ENCODE peak calls at places on chromosomes 5 and 9, in seven cellular contexts. E is fibroblast of lung; R is CD8-positive, alpha-beta memory T cell; F is gastrocnemius medialis; H is astrocyte; L is lung; N is mesendoderm. X is an unnamed sample. For H3K4me1, the result is how much of the 10 kb centered on the place peaks cover.

GRCh38 chr9:89466451-89467277 is 31.2 kb downstream of the SEMA4D start:
- DNase-seq in E (no peak), R (no peak), F (no peak), H (no peak), L (no peak), N (no peak), X (no peak)

GRCh38 chr9:79686381-79687130 is 114.8 kb downstream of the TLE4 start:
- DNase-seq in E (peak), R (no peak), F (peak), H (peak), L (no peak), N (peak), X (no peak)

GRCh38 chr5:153629027-153629426 is 138.6 kb downstream of the GRIA1 start:
- DNase-seq in E (peak), R (no peak), F (no peak), H (peak), L (peak), N (peak), X (no peak)

GRCh38 chr5:169956756-169957155 is 23.5 kb downstream of the INSYN2B start:
- DNase-seq in E (no peak), R (no peak), F (no peak), H (no peak), L (no peak), N (no peak), X (no peak)

GRCh38 chr5:96256795-96257470 is 176.1 kb downstream of the PCSK1 start:
- DNase-seq in E (peak), R (no peak), F (no peak), H (peak), L (no peak), N (peak), X (no peak)

GRCh38 chr9:88531920-88532319 is 3.1 kb upstream of the NXNL2 start:
- DNase-seq in E (no peak), R (no peak), F (no peak), H (peak), L (no peak), N (peak), X (no peak)

GRCh38 chr5:122077451-122078115 is 476 bp downstream of the LOX start:
- DNase-seq in E (no peak), R (no peak), F (no peak), H (no peak), L (no peak), N (peak), X (no peak)

GRCh38 chr5:132675936-132676689 is 2.3 kb downstream of the IL4 start:
- DNase-seq in E (no peak), R (no peak), F (no peak), H (no peak), L (no peak), N (no peak), X (no peak)

GRCh38 chr5:108588323-108588722 is 159.4 kb upstream of the FER start:
- DNase-seq in E (no peak), R (no peak), F (no peak), H (no peak), L (no peak), N (no peak), X (no peak)

GRCh38 chr5:132496631-132497487 is 6.3 kb upstream of the IRF1 start:
- DNase-seq in E (peak), R (no peak), F (peak), H (peak), L (peak), N (peak), X (peak)

GRCh38 chr9:110069326-110070248 is 138.4 kb downstream of the C9orf152 start:
- DNase-seq in E (peak), R (no peak), F (no peak), H (peak), L (peak), N (no peak), X (no peak)

GRCh38 chr5:116626272-116626723 is 51.7 kb upstream of the SEMA6A start:
- DNase-seq in E (peak), R (no peak), F (peak), H (peak), L (peak), N (no peak), X (no peak)

GRCh38 chr5:75048457-75048953 is 3.9 kb downstream of the GCNT4 start:
- DNase-seq in E (no peak), R (no peak), F (no peak), H (peak), L (no peak), N (no peak), X (no peak)

GRCh38 chr9:81414836-81415235 is 274.5 kb downstream of the TLE1 start:
- DNase-seq in E (no peak), R (no peak), F (no peak), H (no peak), L (no peak), N (no peak), X (no peak)

GRCh38 chr9:107597743-107598217 is 108.2 kb upstream of the KLF4 start:
- DNase-seq in E (no peak), R (no peak), F (no peak), H (no peak), L (no peak), N (peak), X (no peak)

GRCh38 chr5:123125172-123125508 is 36.1 kb downstream of the PRDM6 start:
- DNase-seq in E (peak), R (no peak), F (no peak), H (peak), L (no peak), N (no peak), X (no peak)

GRCh38 chr9:93630806-93631411 is 54.5 kb downstream of the PHF2 start:
- DNase-seq in E (no peak), R (no peak), F (no peak), H (no peak), L (no peak), N (no peak), X (no peak)

GRCh38 chr5:114361724-114362196 is at the start of gene KCNN2:
- DNase-seq in E (peak), R (no peak), F (peak), H (peak), L (peak), N (peak), X (no peak)

GRCh38 chr9:101536938-101537337 is 3.3 kb downstream of the RNF20 start:
- DNase-seq in E (peak), R (no peak), F (no peak), H (peak), L (no peak), N (peak), X (no peak)

GRCh38 chr9:75087824-75088645 is at the start of the genes NMRK1 and OSTF1:
- DNase-seq in E (peak), R (peak), F (peak), H (peak), L (peak), N (peak), X (peak)

GRCh38 chr9:75088646-75089368 is 493 bp downstream of the OSTF1 start:
- DNase-seq in E (peak), R (no peak), F (peak), H (peak), L (peak), N (peak), X (no peak)

GRCh38 chr9:75089369-75089766 is 1.1 kb downstream of the OSTF1 start:
- DNase-seq in E (no peak), R (no peak), F (no peak), H (no peak), L (no peak), N (no peak), X (no peak)

GRCh38 chr9:75087279-75087823 is 604 bp downstream of the NMRK1 start:
- DNase-seq in E (peak), R (peak), F (peak), H (peak), L (peak), N (peak), X (no peak)

DNA sequence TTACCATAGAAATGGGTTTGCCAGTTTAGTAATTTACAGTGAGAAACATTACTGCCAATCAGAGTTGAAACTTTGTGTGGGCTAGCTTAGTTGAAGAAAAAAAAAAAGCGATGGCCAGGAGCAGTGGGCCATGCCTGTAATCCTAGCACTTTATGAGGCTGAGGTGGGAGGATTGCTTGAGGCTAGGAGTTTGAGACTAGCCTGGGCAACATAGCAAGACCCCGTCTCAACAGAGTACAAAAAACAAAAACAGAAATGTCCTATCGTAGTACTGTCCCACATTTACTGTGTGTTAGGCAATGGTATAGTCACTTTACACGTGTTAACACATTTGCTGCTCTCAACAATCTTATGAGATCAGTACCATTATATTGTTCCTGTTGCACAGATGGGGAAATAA is 2.3 kb downstream of the OSTF1 start:
- DNase-seq in E (no peak), R (no peak), F (no peak), H (no peak), L (no peak), N (no peak), X (no peak)
- H3K4me1 ChIP-seq in E (under half), R (half or more), F (under half), H (under half), L (under half), N (under half), X (half or more)

GRCh38 chr5:29213475-29213874 is 1980.0 kb upstream of the CDH6 start:
- DNase-seq in E (no peak), R (no peak), F (no peak), H (no peak), L (no peak), N (no peak), X (no peak)

GRCh38 chr5:29218829-29219228 is 1974.7 kb upstream of the CDH6 start:
- DNase-seq in E (no peak), R (no peak), F (no peak), H (no peak), L (no peak), N (peak), X (no peak)

GRCh38 chr5:29218138-29218537 is 1975.3 kb upstream of the CDH6 start:
- DNase-seq in E (no peak), R (no peak), F (no peak), H (no peak), L (no peak), N (peak), X (no peak)

DNA sequence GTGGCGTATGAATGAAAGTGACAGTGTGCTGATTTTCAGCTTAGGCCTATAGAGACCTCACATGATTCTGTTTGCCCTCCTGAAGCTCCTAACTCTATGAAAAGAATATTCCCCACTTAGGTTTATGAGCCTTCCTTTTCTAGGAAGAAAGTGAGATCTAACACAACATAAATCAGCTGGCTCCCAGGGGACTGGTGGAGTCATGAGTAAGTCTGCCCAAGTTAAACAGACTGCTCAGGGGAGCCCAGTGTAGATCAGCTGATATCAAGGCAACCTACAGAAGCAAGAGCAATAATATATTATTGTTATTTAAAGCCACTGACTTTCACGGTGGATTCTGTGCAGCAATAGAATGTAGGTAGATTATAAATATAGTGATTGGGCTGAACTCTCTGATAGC is 1978.7 kb upstream of the CDH6 start:
- DNase-seq in E (no peak), R (no peak), F (no peak), H (no peak), L (no peak), N (no peak), X (no peak)
- H3K27ac ChIP-seq in E (no peak), R (no peak), F (no peak), H (no peak), L (no peak), N (no peak), X (no peak)

DNA sequence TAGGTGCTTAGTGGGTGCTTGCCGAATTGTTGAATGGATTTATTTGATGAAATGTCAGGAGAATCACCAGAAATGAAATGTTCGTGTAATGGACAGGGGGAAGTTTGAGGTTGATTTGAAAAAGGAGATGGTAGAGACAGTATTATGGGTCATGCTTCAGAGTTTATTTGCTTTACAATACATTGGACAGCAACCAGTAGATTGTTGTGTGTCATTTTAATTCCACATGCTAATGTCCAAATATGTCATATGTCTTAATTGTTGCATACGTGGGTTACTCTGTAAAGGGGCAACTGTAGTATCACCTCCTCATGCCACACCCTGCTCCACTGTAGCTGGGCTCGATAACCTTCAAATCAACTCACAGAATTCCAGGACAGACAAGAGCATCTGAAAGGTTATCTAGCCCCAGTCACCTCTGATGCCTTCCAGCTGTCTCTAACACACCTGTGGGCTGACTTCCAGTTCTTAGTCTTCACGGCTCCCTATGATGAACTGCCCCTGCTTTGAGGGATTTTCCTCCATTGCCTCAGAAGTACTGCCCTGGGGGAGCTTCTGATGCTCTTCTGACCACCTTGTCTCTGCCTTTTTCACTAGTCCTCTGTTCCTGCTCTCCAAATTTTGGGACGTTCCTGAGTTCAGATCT is 1.7 kb downstream of the PDCD1LG2 start:
- DNase-seq in E (peak), R (no peak), F (no peak), H (no peak), L (no peak), N (no peak), X (no peak)
- H3K4me3 ChIP-seq in E (peak), R (no peak), F (peak), H (peak), L (no peak), N (no peak), X (no peak)

DNA sequence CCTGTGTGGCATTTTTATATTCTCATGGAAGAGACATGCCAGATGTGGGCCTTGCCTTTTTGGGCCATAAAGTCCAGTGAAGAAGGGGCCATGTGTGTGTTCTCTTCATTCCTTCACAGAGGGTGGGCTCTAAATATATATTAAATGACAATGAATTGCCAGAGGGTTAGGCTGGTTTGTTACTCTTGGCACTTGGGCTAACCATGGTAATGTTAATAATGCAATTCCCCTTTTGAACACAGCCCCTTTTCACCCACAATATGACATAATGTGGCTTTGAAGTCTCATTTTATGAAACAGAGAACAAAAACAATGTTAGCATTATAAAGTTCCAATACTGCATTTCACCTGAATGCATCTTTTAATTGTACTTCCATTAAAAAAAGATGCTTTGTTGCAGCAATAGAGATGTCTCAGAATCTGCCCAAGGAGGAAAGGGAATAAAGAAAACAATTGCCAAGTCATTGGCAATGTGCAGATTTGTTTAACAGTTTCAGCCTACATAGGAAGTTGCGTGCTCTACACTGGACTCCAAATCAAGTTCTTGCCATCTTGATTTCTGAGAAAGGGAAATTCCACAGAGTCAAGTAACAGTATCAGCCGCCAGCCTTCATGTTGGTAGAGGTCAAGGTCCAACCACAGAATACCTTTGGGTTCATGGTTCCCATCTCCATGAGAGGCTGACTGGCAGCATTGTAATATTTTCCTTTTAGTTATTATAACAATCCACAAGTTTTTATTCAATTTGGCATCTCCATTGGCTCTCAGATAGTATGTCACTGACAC is 141.9 kb downstream of the SLC12A2 start:
- DNase-seq in E (no peak), R (no peak), F (no peak), H (no peak), L (no peak), N (no peak), X (no peak)
- H3K4me1 ChIP-seq in E (under half), R (under half), F (under half), H (under half), L (under half), N (under half), X (under half)

DNA sequence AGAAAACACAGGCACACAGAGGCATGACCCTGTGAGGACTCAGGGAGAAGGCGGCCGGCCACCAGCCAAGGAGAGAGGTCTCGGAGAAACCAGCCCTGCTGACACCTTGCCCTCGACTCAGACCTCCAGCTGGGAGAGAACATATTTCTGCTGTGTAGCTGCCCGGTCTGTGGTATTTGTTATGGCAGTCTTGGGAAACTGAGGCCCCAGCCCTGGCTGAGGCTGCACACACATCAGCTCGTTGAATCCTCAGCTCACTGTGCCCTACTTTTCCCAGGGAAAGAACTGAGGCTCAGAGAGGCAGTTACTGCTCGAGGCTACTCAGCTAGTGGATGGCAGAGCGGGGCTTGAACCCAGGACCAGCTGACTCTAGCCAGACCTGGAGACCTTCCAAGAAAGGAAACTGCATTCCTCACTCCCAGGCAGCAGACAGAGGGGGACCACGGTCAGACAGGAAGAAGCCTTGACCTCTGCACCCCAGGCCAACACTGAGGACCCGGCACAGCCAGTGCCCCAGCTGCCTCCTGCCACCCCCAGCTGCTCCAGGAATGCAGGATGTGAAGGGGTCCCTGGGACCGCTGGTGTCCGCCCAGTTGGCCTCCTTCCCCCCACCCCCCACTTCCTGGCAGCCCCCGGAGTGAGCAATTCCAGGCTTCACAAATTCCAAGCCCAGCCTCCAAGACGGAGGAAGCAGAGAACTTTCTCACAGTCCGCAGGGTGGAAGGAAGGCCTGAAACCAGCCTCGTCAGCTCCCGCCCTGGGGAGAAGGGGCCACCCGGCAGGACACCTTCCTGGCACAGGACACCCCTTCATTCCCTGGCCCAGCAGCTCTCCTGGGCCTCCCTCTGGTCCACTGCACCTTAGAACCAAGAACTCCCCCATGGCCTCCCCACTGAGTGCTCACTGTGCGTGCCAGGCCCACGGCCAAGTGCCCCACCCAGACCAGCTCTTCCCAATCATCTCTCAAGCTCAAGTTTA is 69.9 kb downstream of the LRSAM1 start:
- DNase-seq in E (peak), R (no peak), F (no peak), H (peak), L (no peak), N (peak), X (no peak)
- H3K27ac ChIP-seq in E (peak), R (no peak), F (peak), H (peak), L (peak), N (peak), X (no peak)

DNA sequence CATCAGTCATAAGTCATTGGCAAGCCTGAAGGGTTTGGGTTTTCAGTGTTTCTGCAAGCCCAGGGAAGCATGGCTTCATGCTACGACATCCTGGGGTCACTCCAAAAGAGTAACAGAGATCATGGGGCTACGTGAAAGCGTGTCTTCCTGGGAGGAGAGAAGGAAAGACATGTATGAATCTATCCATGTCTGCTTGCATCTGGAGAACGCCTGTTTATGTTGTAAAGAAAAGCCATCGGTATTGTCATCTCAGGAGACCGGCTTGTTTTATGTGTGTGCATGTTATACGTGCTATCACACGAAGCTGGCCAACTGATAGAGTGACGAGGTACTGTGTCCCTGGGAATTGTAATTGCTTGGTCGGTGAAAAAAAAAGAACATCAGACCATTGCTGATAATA is 460 bp upstream of the CDH6 start:
- DNase-seq in E (no peak), R (no peak), F (no peak), H (no peak), L (no peak), N (no peak), X (no peak)
- H3K4me3 ChIP-seq in E (peak), R (no peak), F (peak), H (peak), L (no peak), N (no peak), X (no peak)

GRCh38 chr5:141513627-141514329 is 24.9 kb downstream of the PCDHGC5 start:
- DNase-seq in E (peak), R (peak), F (peak), H (peak), L (peak), N (peak), X (no peak)
- H3K4me1 ChIP-seq in E (half or more), R (under half), F (half or more), H (under half), L (under half), N (under half), X (under half)

X was measured in CD8-positive, alpha-beta T cell.